ENCODE peak calls at places on chromosomes 16 and 17, in six cellular contexts. One of them, this sample, is unnamed. For H3K9me3, the result is how much of the 10 kb centered on the place peaks cover.

GRCh38 chr16:83356266-83356665 is 451.5 kb upstream of the HSBP1 start:
- DNase-seq in heart right ventricle: no peak
- DNase-seq in esophagus squamous epithelium: no peak
- DNase-seq in PC-9: peak
- DNase-seq in pancreas: no peak
- DNase-seq in CD4-positive, alpha-beta T cell: no peak
- DNase-seq in this sample: no peak

GRCh38 chr17:61694095-61694494 is 103.1 kb upstream of the NACA2 start:
- DNase-seq in PC-9: no peak
- DNase-seq in CD4-positive, alpha-beta T cell: no peak
- DNase-seq in pancreas: no peak
- DNase-seq in esophagus squamous epithelium: no peak
- DNase-seq in heart right ventricle: no peak
- DNase-seq in this sample: no peak

GRCh38 chr16:60815033-60815432 is 1221.2 kb downstream of the CDH8 start:
- DNase-seq in PC-9: no peak
- DNase-seq in CD4-positive, alpha-beta T cell: no peak
- DNase-seq in heart right ventricle: no peak
- DNase-seq in esophagus squamous epithelium: no peak
- DNase-seq in pancreas: no peak
- DNase-seq in this sample: no peak

GRCh38 chr17:58969156-58969555 is 137.5 kb downstream of the TRIM37 start:
- DNase-seq in heart right ventricle: no peak
- DNase-seq in pancreas: no peak
- DNase-seq in CD4-positive, alpha-beta T cell: no peak
- DNase-seq in PC-9: no peak
- DNase-seq in esophagus squamous epithelium: no peak
- DNase-seq in this sample: no peak

GRCh38 chr16:50269061-50269705 is 2.8 kb downstream of the ADCY7 start:
- DNase-seq in PC-9: no peak
- DNase-seq in heart right ventricle: no peak
- DNase-seq in esophagus squamous epithelium: no peak
- DNase-seq in CD4-positive, alpha-beta T cell: no peak
- DNase-seq in pancreas: no peak
- DNase-seq in this sample: peak

GRCh38 chr16:84199861-84200260 is 8.9 kb downstream of the ADAD2 start:
- DNase-seq in CD4-positive, alpha-beta T cell: no peak
- DNase-seq in heart right ventricle: no peak
- DNase-seq in esophagus squamous epithelium: no peak
- DNase-seq in PC-9: no peak
- DNase-seq in pancreas: no peak
- DNase-seq in this sample: peak

GRCh38 chr16:66927012-66927436 is 1.7 kb upstream of the RRAD start:
- DNase-seq in pancreas: no peak
- DNase-seq in CD4-positive, alpha-beta T cell: no peak
- DNase-seq in heart right ventricle: peak
- DNase-seq in esophagus squamous epithelium: no peak
- DNase-seq in PC-9: peak
- DNase-seq in this sample: peak

GRCh38 chr17:57774872-57775271 is 29.8 kb upstream of the CCDC182 start:
- DNase-seq in PC-9: no peak
- DNase-seq in CD4-positive, alpha-beta T cell: no peak
- DNase-seq in esophagus squamous epithelium: no peak
- DNase-seq in pancreas: no peak
- DNase-seq in heart right ventricle: no peak
- DNase-seq in this sample: no peak

DNA sequence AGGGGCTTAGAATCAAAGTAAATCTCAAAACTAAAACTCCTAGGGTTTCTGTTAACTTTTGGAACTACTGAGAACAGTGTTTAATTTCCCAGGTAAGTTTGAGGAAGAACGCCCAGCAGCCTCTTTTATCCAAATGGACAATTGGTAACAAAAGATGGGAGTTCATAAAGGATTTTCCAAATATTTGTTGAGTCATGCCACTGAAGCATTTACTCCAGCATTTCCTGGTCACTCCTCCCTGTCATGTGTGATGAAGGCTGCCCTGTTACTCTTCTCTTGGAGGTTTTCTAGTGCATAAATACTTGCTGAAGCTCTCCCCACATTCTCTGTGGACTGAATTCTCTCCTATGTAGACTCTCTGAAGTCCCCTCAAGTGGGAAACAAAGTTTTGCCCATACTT is 16.5 kb downstream of the ZNF75A start:
- DNase-seq in heart right ventricle: no peak
- DNase-seq in PC-9: no peak
- DNase-seq in esophagus squamous epithelium: no peak
- DNase-seq in CD4-positive, alpha-beta T cell: no peak
- DNase-seq in pancreas: no peak
- DNase-seq in this sample: no peak
- H3K9me3 ChIP-seq in heart right ventricle: under half
- H3K9me3 ChIP-seq in PC-9: under half
- H3K9me3 ChIP-seq in esophagus squamous epithelium: half or more
- H3K9me3 ChIP-seq in CD4-positive, alpha-beta T cell: half or more
- H3K9me3 ChIP-seq in pancreas: under half
- H3K9me3 ChIP-seq in this sample: under half

GRCh38 chr17:77145635-77146632 is 5.2 kb downstream of the SEC14L1 start:
- DNase-seq in CD4-positive, alpha-beta T cell: no peak
- DNase-seq in pancreas: peak
- DNase-seq in PC-9: peak
- DNase-seq in heart right ventricle: peak
- DNase-seq in esophagus squamous epithelium: no peak
- DNase-seq in this sample: peak
- TF ChIP-seq CTCF in CD4-positive, alpha-beta T cell: no peak
- TF ChIP-seq CTCF in pancreas: no peak
- TF ChIP-seq CTCF in PC-9: no peak
- TF ChIP-seq CTCF in heart right ventricle: no peak
- TF ChIP-seq CTCF in esophagus squamous epithelium: no peak
- TF ChIP-seq CTCF in this sample: peak

GRCh38 chr17:80284631-80285030 is 24.0 kb downstream of the RNF213 start:
- DNase-seq in CD4-positive, alpha-beta T cell: no peak
- DNase-seq in pancreas: no peak
- DNase-seq in heart right ventricle: no peak
- DNase-seq in esophagus squamous epithelium: no peak
- DNase-seq in PC-9: no peak
- DNase-seq in this sample: peak

GRCh38 chr17:80283116-80283852 is 22.6 kb downstream of the RNF213 start:
- DNase-seq in heart right ventricle: no peak
- DNase-seq in pancreas: no peak
- DNase-seq in PC-9: no peak
- DNase-seq in CD4-positive, alpha-beta T cell: no peak
- DNase-seq in esophagus squamous epithelium: no peak
- DNase-seq in this sample: peak

GRCh38 chr17:80277751-80278671 is 17.4 kb downstream of the RNF213 start:
- DNase-seq in PC-9: peak
- DNase-seq in heart right ventricle: no peak
- DNase-seq in pancreas: no peak
- DNase-seq in CD4-positive, alpha-beta T cell: no peak
- DNase-seq in esophagus squamous epithelium: no peak
- DNase-seq in this sample: peak

GRCh38 chr17:80281516-80281915 is 20.9 kb downstream of the RNF213 start:
- DNase-seq in esophagus squamous epithelium: no peak
- DNase-seq in CD4-positive, alpha-beta T cell: no peak
- DNase-seq in PC-9: no peak
- DNase-seq in pancreas: no peak
- DNase-seq in heart right ventricle: no peak
- DNase-seq in this sample: no peak

GRCh38 chr17:80279895-80280294 is 19.2 kb downstream of the RNF213 start:
- DNase-seq in pancreas: no peak
- DNase-seq in PC-9: no peak
- DNase-seq in CD4-positive, alpha-beta T cell: no peak
- DNase-seq in heart right ventricle: peak
- DNase-seq in esophagus squamous epithelium: no peak
- DNase-seq in this sample: peak
- H3K9me3 ChIP-seq in pancreas: under half
- H3K9me3 ChIP-seq in PC-9: under half
- H3K9me3 ChIP-seq in CD4-positive, alpha-beta T cell: under half
- H3K9me3 ChIP-seq in heart right ventricle: under half
- H3K9me3 ChIP-seq in esophagus squamous epithelium: under half
- H3K9me3 ChIP-seq in this sample: under half

DNA sequence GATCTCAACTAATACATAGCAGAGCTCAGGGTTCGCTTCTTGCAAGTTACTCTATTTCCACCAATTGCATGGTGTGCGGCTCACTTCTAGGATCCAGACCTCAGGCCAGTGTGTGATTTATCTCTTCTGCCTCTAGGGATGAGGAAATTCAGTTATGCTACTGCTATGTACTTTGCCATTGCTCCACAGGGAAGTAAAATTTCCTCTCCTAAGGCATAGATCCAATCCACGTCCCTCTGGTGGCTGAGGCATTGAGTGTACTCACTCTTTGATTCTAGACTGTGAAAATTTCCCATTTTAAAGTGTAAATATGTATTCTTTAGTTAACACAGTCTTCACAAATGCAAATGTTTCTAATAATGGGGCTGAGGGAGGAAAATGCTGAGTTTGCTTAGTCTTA is 214.1 kb downstream of the HS3ST3B1 start:
- DNase-seq in CD4-positive, alpha-beta T cell: no peak
- DNase-seq in heart right ventricle: no peak
- DNase-seq in esophagus squamous epithelium: no peak
- DNase-seq in PC-9: no peak
- DNase-seq in pancreas: no peak
- DNase-seq in this sample: no peak
- TF ChIP-seq CTCF in CD4-positive, alpha-beta T cell: no peak
- TF ChIP-seq CTCF in heart right ventricle: no peak
- TF ChIP-seq CTCF in esophagus squamous epithelium: no peak
- TF ChIP-seq CTCF in PC-9: no peak
- TF ChIP-seq CTCF in pancreas: no peak
- TF ChIP-seq CTCF in this sample: peak

DNA sequence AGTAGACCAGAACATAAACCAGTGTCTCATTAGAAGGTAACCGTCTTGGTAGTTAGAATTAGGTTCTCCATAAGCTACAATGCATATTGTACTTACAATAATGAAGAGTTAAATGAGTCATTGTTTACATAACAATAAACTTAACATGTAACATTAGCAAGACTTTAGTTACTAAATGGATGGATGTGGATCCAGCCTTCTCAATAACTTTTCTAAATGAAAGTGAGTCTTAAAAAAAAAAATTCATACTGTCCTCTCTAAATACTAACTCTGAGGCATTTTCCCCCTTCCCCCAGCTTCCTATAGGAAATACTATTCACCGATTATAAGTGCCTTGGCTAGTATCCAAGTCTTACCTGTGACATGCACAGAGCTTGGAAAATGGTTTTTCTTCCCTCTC is 155.3 kb downstream of the CYB561 start:
- DNase-seq in esophagus squamous epithelium: no peak
- DNase-seq in PC-9: no peak
- DNase-seq in CD4-positive, alpha-beta T cell: no peak
- DNase-seq in heart right ventricle: no peak
- DNase-seq in pancreas: no peak
- DNase-seq in this sample: no peak
- H3K9me3 ChIP-seq in esophagus squamous epithelium: under half
- H3K9me3 ChIP-seq in PC-9: under half
- H3K9me3 ChIP-seq in CD4-positive, alpha-beta T cell: under half
- H3K9me3 ChIP-seq in heart right ventricle: under half
- H3K9me3 ChIP-seq in pancreas: under half
- H3K9me3 ChIP-seq in this sample: under half

DNA sequence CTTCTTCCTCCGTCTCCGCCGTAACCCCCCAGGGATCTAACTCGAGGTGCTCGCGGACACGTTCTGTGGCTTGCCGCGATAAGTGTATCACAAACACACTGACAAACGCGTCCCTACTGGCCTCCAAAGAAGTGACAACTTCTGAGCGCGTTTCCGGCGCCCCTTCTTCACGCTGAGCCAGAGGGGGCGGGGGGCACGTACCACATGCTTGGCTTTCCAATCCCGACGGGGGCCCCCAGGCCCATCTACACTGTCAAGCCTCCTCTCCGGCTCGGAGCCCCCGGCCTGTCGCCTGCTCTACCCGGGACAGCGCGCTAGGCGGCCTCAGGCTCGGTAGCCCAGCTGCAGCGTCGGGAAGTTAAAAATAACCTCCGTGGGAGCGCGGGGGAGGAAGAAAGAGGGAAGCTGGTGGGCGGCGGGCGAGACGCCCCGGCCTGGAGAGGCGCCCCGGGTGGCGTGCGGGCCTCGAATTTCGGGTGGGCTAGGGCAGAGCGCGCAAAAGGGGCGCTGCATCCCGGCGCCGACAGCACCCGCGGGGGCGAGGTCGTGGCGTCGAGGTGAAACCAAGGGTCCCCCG is 676 bp upstream of the SPHK1 start:
- DNase-seq in heart right ventricle: peak
- DNase-seq in PC-9: no peak
- DNase-seq in esophagus squamous epithelium: no peak
- DNase-seq in CD4-positive, alpha-beta T cell: peak
- DNase-seq in pancreas: peak
- DNase-seq in this sample: peak
- TF ChIP-seq CTCF in heart right ventricle: no peak
- TF ChIP-seq CTCF in PC-9: no peak
- TF ChIP-seq CTCF in esophagus squamous epithelium: no peak
- TF ChIP-seq CTCF in CD4-positive, alpha-beta T cell: no peak
- TF ChIP-seq CTCF in pancreas: no peak
- TF ChIP-seq CTCF in this sample: peak

DNA sequence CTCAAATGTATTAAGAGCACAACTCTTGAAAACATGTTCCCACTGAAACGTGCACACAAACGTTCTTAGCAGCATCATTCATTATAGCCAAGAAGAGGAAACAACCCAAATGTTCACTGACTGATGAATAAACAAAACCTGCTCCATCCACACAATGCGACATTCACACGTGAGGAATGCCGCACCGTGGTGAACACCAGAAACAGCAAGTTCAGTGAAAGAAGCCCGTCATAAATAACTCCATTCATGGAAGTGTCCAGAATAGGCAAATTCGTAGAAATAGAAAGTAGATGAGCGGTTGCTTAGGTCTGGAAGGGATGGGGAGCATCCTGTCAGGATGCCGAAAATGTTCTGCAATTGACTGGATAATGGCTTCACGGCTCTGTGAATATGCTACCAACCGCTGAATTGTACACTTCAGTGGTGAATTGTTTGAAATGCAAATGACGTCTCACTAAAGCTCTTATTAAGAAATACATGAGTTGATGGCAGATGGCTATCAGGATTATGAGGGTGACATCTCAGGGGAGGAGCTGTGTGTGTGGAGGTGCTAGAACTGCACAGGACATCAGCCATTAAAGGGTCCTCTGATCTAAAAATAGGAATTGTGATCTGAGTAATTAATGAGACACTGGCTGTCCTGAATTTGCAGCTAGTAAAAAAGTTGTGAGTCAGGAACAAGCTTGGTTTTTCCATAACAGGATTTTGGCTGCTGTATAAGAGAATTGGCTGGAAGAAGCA is 771.0 kb downstream of the KCNJ18 start:
- DNase-seq in esophagus squamous epithelium: no peak
- DNase-seq in pancreas: no peak
- DNase-seq in CD4-positive, alpha-beta T cell: no peak
- DNase-seq in heart right ventricle: no peak
- DNase-seq in PC-9: no peak
- DNase-seq in this sample: no peak
- H3K9me3 ChIP-seq in esophagus squamous epithelium: under half
- H3K9me3 ChIP-seq in pancreas: under half
- H3K9me3 ChIP-seq in CD4-positive, alpha-beta T cell: under half
- H3K9me3 ChIP-seq in heart right ventricle: under half
- H3K9me3 ChIP-seq in PC-9: under half
- H3K9me3 ChIP-seq in this sample: under half

This sample was measured in osteoblast.